ENCODE peak calls at places on chromosome 5, in six cellular contexts. X, A, R, V, S and P are unnamed samples.
A peak's percentile ranks its signal among the peaks of the same experiment; 100 is the strongest.

GRCh38 chr5:111347021-111347420 is 122.8 kb downstream of the CAMK4 start:
- DNase-seq in X (no peak), A (no peak), R (no peak), V (no peak), S (no peak), P (no peak)

GRCh38 chr5:57687641-57688040 is 205.0 kb upstream of the ACTBL2 start:
- DNase-seq in X (no peak), A (no peak), R (no peak), V (no peak), S (no peak), P (no peak)

GRCh38 chr5:76960004-76960625 is 7.3 kb downstream of the CRHBP start:
- DNase-seq in X (no peak), A (no peak), R (no peak), V (no peak), S (no peak), P (no peak)

GRCh38 chr5:35436441-35437057 is 181.1 kb upstream of the SPEF2 start:
- DNase-seq in X (peak; percentile 23), A (no peak), R (peak; percentile 7), V (no peak), S (peak; percentile 32), P (no peak)

GRCh38 chr5:175696139-175696854 is 38.4 kb downstream of the HRH2 start:
- DNase-seq in X (peak; percentile 55), A (no peak), R (no peak), V (peak; percentile 98), S (no peak), P (peak; percentile 94)

GRCh38 chr5:136056771-136057335 is 28.1 kb downstream of the TGFBI start:
- DNase-seq in X (no peak), A (no peak), R (no peak), V (no peak), S (no peak), P (peak; percentile 51)

GRCh38 chr5:93519737-93520136 is 61.3 kb downstream of the NR2F1-AS1 start:
- DNase-seq in X (no peak), A (no peak), R (no peak), V (no peak), S (peak; percentile 32), P (no peak)

GRCh38 chr5:101675510-101675909 is 620.6 kb downstream of the SLCO4C1 start:
- DNase-seq in X (peak; percentile 27), A (no peak), R (no peak), V (no peak), S (no peak), P (no peak)

GRCh38 chr5:146947181-146947941 is 68.8 kb upstream of the PPP2R2B start:
- DNase-seq in X (peak; percentile 21), A (no peak), R (no peak), V (no peak), S (peak; percentile 4), P (no peak)

GRCh38 chr5:1174122-1174936 is 27.1 kb upstream of the SLC6A19 start:
- DNase-seq in X (peak; percentile 82), A (no peak), R (peak; percentile 61), V (peak; percentile 15), S (peak; percentile 63), P (no peak)

GRCh38 chr5:177470759-177471536 is 2.5 kb downstream of the DBN1 start:
- DNase-seq in X (no peak), A (no peak), R (no peak), V (no peak), S (no peak), P (no peak)

GRCh38 chr5:113902917-113903681 is 389.6 kb downstream of the YTHDC2 start:
- DNase-seq in X (no peak), A (no peak), R (no peak), V (no peak), S (no peak), P (no peak)

GRCh38 chr5:149526855-149527590 is 24.2 kb downstream of the CSNK1A1 start:
- DNase-seq in X (no peak), A (no peak), R (no peak), V (no peak), S (peak; percentile 62), P (no peak)

DNA sequence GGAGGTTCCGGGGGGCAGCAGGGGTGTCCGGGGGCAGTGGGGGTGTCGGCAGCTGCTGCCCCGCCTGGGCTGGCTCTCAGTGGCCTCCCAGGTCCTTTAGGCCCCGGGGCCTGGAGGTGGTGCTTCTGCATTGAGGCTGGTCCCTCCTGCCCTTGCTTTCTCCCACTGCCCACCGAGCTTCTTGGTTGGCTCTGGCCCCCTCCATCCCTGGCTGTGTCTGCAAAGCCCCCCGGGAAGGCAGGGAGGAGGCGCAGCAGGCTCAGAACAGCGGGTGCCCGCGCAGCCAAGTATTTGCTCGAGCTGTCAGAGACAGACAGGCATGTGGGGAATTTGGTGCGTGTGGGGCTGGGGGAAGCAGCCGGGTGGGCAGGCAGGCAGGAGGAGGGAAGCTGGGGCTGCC is 11.5 kb downstream of the CXXC5 start:
- DNase-seq in X (no peak), A (no peak), R (no peak), V (no peak), S (peak; percentile 32), P (no peak)
- H3K4me3 ChIP-seq in X (peak overlapping the region; percentile 37), A (peak overlapping the region; percentile 48), R (peak overlapping the region; percentile 16), V (no peak overlapping the region), S (no peak overlapping the region), P (peak overlapping the region; percentile 17)

GRCh38 chr5:68565427-68565826 is 349.9 kb downstream of the PIK3R1 start:
- DNase-seq in X (no peak), A (no peak), R (no peak), V (no peak), S (no peak), P (no peak)
- H3K27ac ChIP-seq in X (no peak overlapping the region), A (no peak overlapping the region), R (no peak overlapping the region), V (no peak overlapping the region), S (no peak overlapping the region), P (no peak overlapping the region)

GRCh38 chr5:119344231-119344630 is 11.6 kb upstream of the TNFAIP8 start:
- DNase-seq in X (no peak), A (no peak), R (no peak), V (no peak), S (no peak), P (no peak)
- TF ChIP-seq POLR2AphosphoS5 in X (no peak), A (no peak), R (no peak), V (no peak), S (no peak), P (no peak)

GRCh38 chr5:172806897-172807672 is 27.0 kb upstream of the ERGIC1 start:
- DNase-seq in X (no peak), A (peak; percentile 75), R (peak; percentile 31), V (no peak), S (peak; percentile 86), P (peak; percentile 98)
- H3K4me3 ChIP-seq in X (no peak overlapping the region), A (peak overlapping the region; percentile 51), R (no peak overlapping the region), V (no peak overlapping the region), S (no peak overlapping the region), P (peak overlapping the region; percentile 33)

GRCh38 chr5:131997026-131997726 is 14.3 kb downstream of the ACSL6 start:
- DNase-seq in X (no peak), A (no peak), R (no peak), V (no peak), S (no peak), P (peak; percentile 36)

GRCh38 chr5:131996210-131997025 is 15.0 kb downstream of the ACSL6 start:
- DNase-seq in X (peak; percentile 34), A (no peak), R (no peak), V (no peak), S (peak; percentile 94), P (peak; percentile 17)

GRCh38 chr5:131994090-131994489 is 17.4 kb downstream of the ACSL6 start:
- DNase-seq in X (no peak), A (no peak), R (no peak), V (no peak), S (no peak), P (peak; percentile 41)

GRCh38 chr5:131991593-131992324 is 19.7 kb downstream of the ACSL6 start:
- DNase-seq in X (no peak), A (no peak), R (no peak), V (no peak), S (no peak), P (peak; percentile 46)

DNA sequence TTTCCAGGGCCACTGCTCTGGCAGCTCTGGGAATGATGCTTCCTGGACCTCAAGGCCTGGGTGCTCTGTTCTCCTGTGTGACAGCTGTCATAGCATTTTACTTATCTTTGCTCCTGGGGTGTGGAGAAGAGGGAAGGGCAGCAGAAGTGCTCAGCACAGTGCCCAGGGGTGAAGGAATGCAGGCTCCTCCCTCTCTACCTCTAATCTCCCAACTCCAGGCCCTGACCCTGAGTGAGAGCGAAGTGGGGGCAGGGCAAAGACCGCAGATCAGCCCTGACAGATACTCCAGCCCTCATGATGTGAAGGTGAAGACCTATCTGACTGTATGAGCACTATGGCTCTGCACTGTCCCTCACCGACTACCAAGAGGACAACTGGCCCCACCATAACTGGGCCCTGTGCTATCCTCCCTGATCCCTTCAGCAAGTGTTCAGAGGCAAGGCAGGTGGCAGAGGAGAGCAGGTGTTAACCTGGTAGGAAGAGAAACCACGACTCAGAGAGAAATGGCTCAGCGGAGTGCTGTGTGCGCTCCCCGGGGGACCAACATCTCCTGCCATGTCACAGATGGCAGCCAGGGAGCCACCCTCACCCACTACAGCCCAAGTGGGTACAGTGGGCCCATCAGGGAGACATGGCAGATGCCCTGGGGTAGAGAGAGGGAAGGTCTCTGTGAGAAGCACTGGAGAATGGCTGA is 16.8 kb downstream of the ACSL6 start:
- DNase-seq in X (no peak), A (no peak), R (no peak), V (no peak), S (no peak), P (peak; percentile 61)
- H3K27ac ChIP-seq in X (no peak overlapping the region), A (no peak overlapping the region), R (no peak overlapping the region), V (no peak overlapping the region), S (no peak overlapping the region), P (no peak overlapping the region)

GRCh38 chr5:37637165-37637845 is 202.5 kb downstream of the GDNF start:
- DNase-seq in X (no peak), A (no peak), R (no peak), V (no peak), S (no peak), P (no peak)
- TF ChIP-seq POLR2AphosphoS5 in X (no peak), A (no peak), R (no peak), V (no peak), S (no peak), P (no peak)

DNA sequence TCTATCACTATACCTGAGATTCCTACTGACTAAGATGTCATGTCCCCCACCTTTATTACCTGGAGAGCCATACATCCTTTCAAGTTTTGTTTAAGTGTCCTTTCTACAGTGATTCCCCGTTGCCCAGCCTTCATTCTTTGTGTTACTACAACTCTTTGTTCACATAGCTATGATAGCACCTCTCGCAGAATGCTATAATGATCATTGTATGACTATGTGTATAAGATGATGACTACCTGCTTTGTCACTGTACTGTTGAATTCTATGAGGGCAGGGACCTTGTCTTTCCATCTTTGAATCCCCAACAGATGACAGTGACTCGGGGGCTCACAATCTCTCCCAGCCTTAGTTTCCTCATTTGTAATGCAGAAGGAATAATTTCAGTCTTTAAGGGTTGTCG is 361.2 kb downstream of the NPR3 start:
- DNase-seq in X (no peak), A (no peak), R (no peak), V (no peak), S (no peak), P (no peak)
- H3K4me3 ChIP-seq in X (no peak overlapping the region), A (no peak overlapping the region), R (no peak overlapping the region), V (no peak overlapping the region), S (no peak overlapping the region), P (no peak overlapping the region)